ENCODE peak calls at places on chromosomes 1 and 21, in four cellular contexts. R is choroid plexus epithelial cell; Z is CD4-positive, alpha-beta T cell; D is HFFc6. T is an unnamed sample.

GRCh38 chr1:32892368-32893197 is 6.3 kb downstream of the HPCA start:
- DNase-seq in R (peak), Z (no peak), D (no peak), T (peak)

GRCh38 chr1:89810302-89810701 is 10.5 kb upstream of the LRRC8D start:
- DNase-seq in R (no peak), Z (no peak), D (no peak), T (no peak)

GRCh38 chr1:66704177-66704880 is 47.9 kb upstream of the DYNLT5 start:
- DNase-seq in R (peak), Z (no peak), D (no peak), T (no peak)

GRCh38 chr1:150621497-150622113 is 7.8 kb downstream of the ENSA start:
- DNase-seq in R (peak), Z (peak), D (peak), T (peak)

GRCh38 chr1:8465692-8466091 is 147.8 kb downstream of the SLC45A1 start:
- DNase-seq in R (no peak), Z (no peak), D (no peak), T (peak)

GRCh38 chr1:27521336-27522147 is 31.6 kb upstream of the WASF2 start:
- DNase-seq in R (no peak), Z (peak), D (no peak), T (peak)

GRCh38 chr1:33302325-33302724 is 18.6 kb downstream of the A3GALT2 start:
- DNase-seq in R (no peak), Z (no peak), D (no peak), T (no peak)

GRCh38 chr1:21139601-21140000 is 37.1 kb downstream of the EIF4G3 start:
- DNase-seq in R (peak), Z (no peak), D (no peak), T (no peak)

GRCh38 chr1:14442669-14443068 is 155.8 kb upstream of the KAZN start:
- DNase-seq in R (no peak), Z (no peak), D (no peak), T (no peak)

GRCh38 chr1:7366286-7366954 is 404.7 kb upstream of the VAMP3 start:
- DNase-seq in R (peak), Z (no peak), D (no peak), T (no peak)

GRCh38 chr1:6745073-6745472 is 40.2 kb upstream of the CAMTA1 start:
- DNase-seq in R (no peak), Z (no peak), D (no peak), T (no peak)

GRCh38 chr1:13523780-13524477 is 10.1 kb upstream of the LRRC38 start:
- DNase-seq in R (no peak), Z (no peak), D (no peak), T (no peak)

GRCh38 chr1:41898191-41898713 is 20.5 kb downstream of the HIVEP3 start:
- DNase-seq in R (peak), Z (peak), D (no peak), T (no peak)

GRCh38 chr1:199877626-199878384 is 149.7 kb upstream of the NR5A2 start:
- DNase-seq in R (no peak), Z (no peak), D (no peak), T (no peak)

GRCh38 chr1:182617075-182617429 is 12.9 kb upstream of the RGS16 start:
- DNase-seq in R (no peak), Z (no peak), D (no peak), T (no peak)

GRCh38 chr1:179043266-179043665 is 17.6 kb downstream of the FAM20B start:
- DNase-seq in R (no peak), Z (no peak), D (no peak), T (no peak)

GRCh38 chr1:221567859-221568507 is 173.9 kb downstream of the DUSP10 start:
- DNase-seq in R (no peak), Z (no peak), D (no peak), T (no peak)

GRCh38 chr1:30034627-30035521 is 688.5 kb downstream of the MATN1 start:
- DNase-seq in R (no peak), Z (no peak), D (no peak), T (no peak)

GRCh38 chr1:31709060-31709459 is 5.2 kb upstream of the COL16A1 start:
- DNase-seq in R (no peak), Z (no peak), D (no peak), T (no peak)

GRCh38 chr21:23607782-23608181 is 1999.5 kb downstream of the MRPL39 start:
- DNase-seq in R (no peak), Z (no peak), D (no peak), T (no peak)

GRCh38 chr1:228734881-228735801 is at the start of gene RHOU:
- DNase-seq in R (peak), Z (peak), D (no peak), T (peak)

GRCh38 chr1:110068646-110069301 is 1.7 kb downstream of the ALX3 start:
- DNase-seq in R (no peak), Z (no peak), D (no peak), T (peak)

GRCh38 chr1:32716312-32717126 is 13.9 kb upstream of the SYNC start:
- DNase-seq in R (peak), Z (peak), D (no peak), T (no peak)

GRCh38 chr21:37871121-37871862 is 45.0 kb downstream of the KCNJ6 start:
- DNase-seq in R (peak), Z (no peak), D (peak), T (no peak)

GRCh38 chr1:223700942-223701637 is 11.2 kb upstream of the CAPN2 start:
- DNase-seq in R (peak), Z (no peak), D (peak), T (no peak)

GRCh38 chr1:77874804-77875445 is 13.5 kb upstream of the NEXN start:
- DNase-seq in R (peak), Z (no peak), D (peak), T (no peak)

GRCh38 chr1:166974647-166975345 is 544 bp downstream of the ILDR2 start:
- DNase-seq in R (no peak), Z (peak), D (no peak), T (peak)

GRCh38 chr1:160708821-160709220 is 2.8 kb downstream of the CD48 start:
- DNase-seq in R (no peak), Z (no peak), D (no peak), T (no peak)

GRCh38 chr1:42419449-42419848 is 36.4 kb downstream of the ZMYND12 start:
- DNase-seq in R (no peak), Z (no peak), D (no peak), T (no peak)

DNA sequence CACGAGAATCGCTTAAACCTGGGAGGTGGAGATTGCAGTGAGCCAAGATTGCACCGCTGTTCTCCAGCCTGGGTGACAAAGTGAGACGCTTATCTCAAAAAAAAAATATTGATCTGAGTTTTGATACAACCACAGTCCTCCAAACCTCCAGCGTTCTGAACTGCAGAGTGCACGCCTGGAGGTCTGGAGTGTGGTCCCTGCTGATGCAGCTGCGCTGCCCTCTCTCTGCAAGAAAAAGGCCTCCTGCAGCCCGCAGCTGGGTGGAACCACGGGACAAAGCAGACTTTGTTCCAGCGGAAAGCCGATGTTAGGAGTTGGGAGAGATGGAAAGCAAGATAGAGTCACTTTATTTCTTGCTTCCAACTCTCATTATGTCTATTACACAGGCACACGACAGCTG is 144.9 kb upstream of the SOD1 start:
- DNase-seq in R (peak), Z (no peak), D (no peak), T (no peak)
- TF ChIP-seq CTCF in R (peak), Z (no peak), D (no peak), T (no peak)

GRCh38 chr21:45318146-45318555 is 30.5 kb upstream of the POFUT2 start:
- DNase-seq in R (no peak), Z (no peak), D (no peak), T (no peak)

GRCh38 chr21:45320991-45321656 is 33.4 kb upstream of the POFUT2 start:
- DNase-seq in R (no peak), Z (no peak), D (no peak), T (no peak)

GRCh38 chr21:45320261-45320990 is 32.7 kb upstream of the POFUT2 start:
- DNase-seq in R (no peak), Z (no peak), D (no peak), T (no peak)

GRCh38 chr21:45318556-45319341 is 31.1 kb upstream of the POFUT2 start:
- DNase-seq in R (peak), Z (no peak), D (peak), T (no peak)

DNA sequence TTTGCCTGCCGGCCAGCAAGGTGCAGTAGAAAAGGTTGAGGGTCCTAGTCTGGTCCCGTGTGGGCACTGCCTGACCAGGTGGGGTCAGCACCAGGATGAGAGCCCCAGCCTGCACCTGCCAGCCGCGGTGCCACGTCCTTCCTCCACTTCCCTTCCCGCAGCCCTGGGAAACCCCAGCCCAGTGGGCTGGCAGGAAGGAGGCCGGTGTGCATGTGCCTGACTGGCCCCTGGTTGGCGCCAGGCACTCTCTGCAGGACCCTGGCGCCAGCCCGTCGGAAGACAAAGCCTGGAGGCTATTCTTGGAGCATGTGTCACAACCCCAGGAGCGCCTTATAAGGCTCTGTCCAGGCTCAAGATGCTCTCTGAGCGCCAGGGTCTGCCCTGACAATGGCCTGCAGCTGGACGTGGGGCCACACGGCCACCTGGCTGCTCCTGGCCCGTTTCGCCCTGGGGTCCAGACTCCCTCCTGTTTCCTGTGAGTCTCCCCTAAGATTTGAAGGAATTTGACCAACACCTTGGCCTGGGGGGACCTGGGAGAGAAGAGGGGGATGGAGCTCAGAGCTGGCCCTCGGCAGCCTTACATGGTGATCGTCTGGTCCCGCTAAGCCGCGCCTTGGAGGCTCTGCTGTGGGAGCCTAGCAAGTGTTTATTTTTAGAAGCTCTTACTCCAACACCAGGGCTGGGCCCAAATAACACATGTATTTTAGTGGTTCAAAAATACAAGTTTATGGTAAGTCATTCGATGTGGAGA is 31.9 kb upstream of the POFUT2 start:
- DNase-seq in R (peak), Z (no peak), D (peak), T (no peak)
- TF ChIP-seq CTCF in R (no peak), Z (no peak), D (peak), T (no peak)

GRCh38 chr1:116373451-116374339 is 651 bp downstream of the ATP1A1 start:
- DNase-seq in R (peak), Z (peak), D (no peak), T (peak)

GRCh38 chr1:116374340-116375164 is 1.5 kb downstream of the ATP1A1 start:
- DNase-seq in R (peak), Z (peak), D (no peak), T (no peak)

GRCh38 chr1:116375165-116375883 is 2.3 kb downstream of the ATP1A1 start:
- DNase-seq in R (peak), Z (no peak), D (no peak), T (no peak)

GRCh38 chr1:116372186-116372585 is 858 bp upstream of the ATP1A1 start:
- DNase-seq in R (no peak), Z (no peak), D (no peak), T (no peak)

GRCh38 chr1:116372651-116373444 is at the start of gene ATP1A1:
- DNase-seq in R (peak), Z (peak), D (peak), T (peak)
- TF ChIP-seq CTCF in R (peak), Z (no peak), D (no peak), T (no peak)

GRCh38 chr1:2795926-2796325 is 5.6 kb downstream of the TTC34 start:
- DNase-seq in R (no peak), Z (no peak), D (no peak), T (no peak)
- TF ChIP-seq CTCF in R (no peak), Z (no peak), D (no peak), T (no peak)

GRCh38 chr1:18485227-18485626 is 4.5 kb downstream of the KLHDC7A start:
- DNase-seq in R (no peak), Z (no peak), D (no peak), T (no peak)

GRCh38 chr1:18484726-18485125 is 4.0 kb downstream of the KLHDC7A start:
- DNase-seq in R (no peak), Z (no peak), D (no peak), T (no peak)

GRCh38 chr1:18484276-18484675 is 3.5 kb downstream of the KLHDC7A start:
- DNase-seq in R (no peak), Z (no peak), D (no peak), T (no peak)

GRCh38 chr1:18482721-18483425 is 2.1 kb downstream of the KLHDC7A start:
- DNase-seq in R (no peak), Z (no peak), D (no peak), T (no peak)

GRCh38 chr1:18486195-18486594 is 5.5 kb downstream of the KLHDC7A start:
- DNase-seq in R (no peak), Z (no peak), D (no peak), T (no peak)
- TF ChIP-seq CTCF in R (no peak), Z (no peak), D (no peak), T (no peak)

DNA sequence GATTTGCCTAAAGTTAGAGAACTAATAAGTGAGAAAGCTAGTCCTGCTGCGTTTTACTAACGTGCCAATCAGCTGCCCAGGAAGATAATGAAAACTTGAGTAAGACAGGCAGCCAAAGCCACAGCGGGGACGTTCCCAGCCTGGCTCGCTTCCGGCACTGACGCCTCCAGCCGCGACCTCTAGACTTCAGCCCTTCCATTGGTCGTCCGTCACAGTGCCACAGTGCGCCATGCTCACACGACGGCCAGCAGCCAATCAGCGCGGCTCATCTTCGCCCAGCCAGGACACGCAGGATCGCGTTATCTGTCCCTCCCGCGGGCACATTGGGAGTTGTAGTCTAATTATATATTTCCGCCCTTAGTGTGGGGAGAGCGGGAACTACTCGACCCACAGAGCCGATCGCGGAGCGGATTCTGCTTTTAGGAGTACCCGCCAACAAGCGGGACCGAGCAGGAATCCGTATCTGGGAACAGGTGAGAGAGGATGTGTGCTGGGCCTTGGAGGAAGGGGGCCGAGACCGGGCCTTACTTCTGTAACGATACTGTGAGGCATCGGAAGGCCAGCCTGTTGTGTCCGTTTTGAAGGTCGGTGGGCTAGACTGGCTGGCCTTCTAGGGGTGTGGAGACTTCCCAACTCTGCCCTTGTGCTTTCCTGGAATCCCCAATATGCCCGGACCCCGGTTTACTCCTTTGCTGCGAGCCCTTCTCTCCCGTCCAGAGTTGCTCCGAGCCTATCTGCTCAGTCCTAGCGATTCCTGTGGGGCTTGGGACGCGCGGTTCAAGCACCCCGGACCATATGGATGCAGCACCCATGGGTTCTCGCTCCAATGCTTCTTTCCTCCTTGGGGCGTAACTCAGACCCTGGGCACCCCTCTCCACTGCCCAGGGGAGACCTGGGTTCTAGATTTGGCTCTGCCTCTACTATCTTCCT is at the start of gene FDPS:
- DNase-seq in R (peak), Z (peak), D (peak), T (peak)
- TF ChIP-seq CTCF in R (no peak), Z (no peak), D (peak), T (no peak)